ENCODE peak calls at places on chromosomes 11 and 22, in eight cellular contexts. S is mesendoderm; C is germinal center; H is EL; M is fibroblast of mammary gland; Z is CD8-positive, alpha-beta T cell; E is stimulated activated CD8-positive, alpha-beta memory T cell treated with anti-CD3 and anti-CD28 coated beads, Interleukin-4, amount 100 ng/mL, for 24 hours; B is smooth muscle cell of the brain vasculature. I is an unnamed sample.

GRCh38 chr11:128610765-128611617 is 23.6 kb upstream of the ETS1 start:
- DNase-seq in M (no peak), Z (peak), E (peak), B (no peak), S (no peak), C (peak), H (no peak), I (no peak)

GRCh38 chr11:114060402-114061052 is 1.0 kb downstream of the ZBTB16 start:
- DNase-seq in Z (peak), H (peak), B (no peak), M (no peak), S (no peak), C (no peak), E (no peak), I (peak)

GRCh38 chr11:33544593-33545373 is 155.8 kb downstream of the C11orf91 start:
- DNase-seq in S (no peak), C (no peak), M (no peak), B (no peak), Z (no peak), E (no peak), H (peak), I (no peak)

GRCh38 chr11:122197055-122197987 is 81.3 kb upstream of the BLID start:
- DNase-seq in B (peak), H (peak), Z (no peak), C (no peak), S (peak), M (peak), E (no peak), I (no peak)

GRCh38 chr11:119205574-119206511 is at the start of gene CBL:
- DNase-seq in Z (peak), M (peak), E (peak), B (peak), S (peak), C (peak), H (peak), I (peak)

GRCh38 chr11:130909650-130910049 is 6.6 kb downstream of the SNX19 start:
- DNase-seq in S (no peak), Z (no peak), C (no peak), H (peak), B (no peak), E (no peak), M (peak), I (no peak)

GRCh38 chr11:104003491-104003890 is 32.9 kb upstream of the DDI1 start:
- DNase-seq in H (peak), S (no peak), M (peak), B (no peak), Z (no peak), E (no peak), C (no peak), I (no peak)

GRCh38 chr11:27215471-27216267 is 147.3 kb downstream of the CCDC34 start:
- DNase-seq in M (no peak), E (no peak), H (no peak), S (peak), C (no peak), B (no peak), Z (no peak), I (peak)

GRCh38 chr22:44892243-44892642 is 117.6 kb downstream of the PHF21B start:
- DNase-seq in E (no peak), H (no peak), M (no peak), B (no peak), C (no peak), Z (no peak), S (no peak), I (peak)

GRCh38 chr11:20000393-20001134 is 159.7 kb downstream of the DBX1 start:
- DNase-seq in E (no peak), C (no peak), S (peak), M (no peak), H (no peak), B (no peak), Z (no peak), I (no peak)

GRCh38 chr11:128908391-128909246 is 17.5 kb downstream of the KCNJ5 start:
- DNase-seq in B (no peak), M (peak), E (no peak), H (peak), C (no peak), S (no peak), Z (no peak), I (no peak)

GRCh38 chr11:44424841-44425240 is 114.9 kb upstream of the ALX4 start:
- DNase-seq in M (no peak), Z (no peak), E (no peak), H (no peak), C (no peak), S (peak), B (no peak), I (no peak)

GRCh38 chr11:40885257-40885947 is 574.0 kb downstream of the LRRC4C start:
- DNase-seq in C (no peak), M (no peak), H (no peak), Z (no peak), B (no peak), E (no peak), S (no peak), I (no peak)

GRCh38 chr11:130634981-130635473 is 186.6 kb downstream of the ADAMTS15 start:
- DNase-seq in B (peak), M (peak), Z (no peak), C (no peak), S (peak), E (no peak), H (peak), I (no peak)

GRCh38 chr11:129215506-129216245 is 23.6 kb upstream of the ARHGAP32 start:
- DNase-seq in Z (no peak), H (no peak), C (no peak), S (peak), B (no peak), M (no peak), E (no peak), I (no peak)

GRCh38 chr11:112693781-112694180 is 267.4 kb upstream of the NCAM1 start:
- DNase-seq in H (no peak), S (no peak), M (no peak), C (no peak), B (no peak), Z (no peak), E (no peak), I (no peak)

GRCh38 chr11:18594999-18595749 is 4.4 kb upstream of the MISFA start:
- DNase-seq in H (peak), M (peak), C (no peak), S (no peak), Z (no peak), B (no peak), E (no peak), I (no peak)

GRCh38 chr11:129323896-129324522 is 51.6 kb upstream of the BARX2 start:
- DNase-seq in S (no peak), M (peak), H (no peak), B (peak), E (no peak), C (no peak), Z (no peak), I (no peak)

GRCh38 chr11:64298966-64299846 is 952 bp upstream of the CATSPERZ start:
- DNase-seq in H (no peak), S (no peak), B (no peak), E (no peak), C (no peak), M (no peak), Z (no peak), I (peak)

GRCh38 chr11:36164522-36165250 is 124.5 kb downstream of the COMMD9 start:
- DNase-seq in Z (no peak), H (peak), E (no peak), S (no peak), B (no peak), M (peak), C (no peak), I (no peak)

GRCh38 chr11:2794947-2795346 is 90.6 kb downstream of the CDKN1C start:
- DNase-seq in Z (no peak), S (no peak), M (no peak), E (no peak), B (no peak), H (no peak), C (no peak), I (peak)

GRCh38 chr11:22467248-22467647 is 129.1 kb downstream of the SLC17A6 start:
- DNase-seq in Z (no peak), B (no peak), H (no peak), M (peak), S (no peak), E (no peak), C (no peak), I (no peak)

GRCh38 chr11:115616941-115617340 is 112.7 kb upstream of the CADM1 start:
- DNase-seq in S (no peak), E (no peak), B (peak), M (peak), H (peak), Z (no peak), C (no peak), I (no peak)